ENCODE peak calls at places on chromosomes 5 and 9, in eight cellular contexts. X is NCI-H460; D is NCI-H1105; B is spleen; E is H54; R is mammary epithelial cell; L is hepatic stellate cell; H is stimulated activated CD4-positive, alpha-beta T cell treated with anti-CD3 and anti-CD28 coated beads, Interleukin-1b, Interleukin-23, amount 100 ng/mL, for 4 hours. G is an unnamed sample.

GRCh38 chr5:64502181-64502580 is 3.6 kb upstream of the RGS7BP start:
- DNase-seq in X (no peak), D (no peak), B (no peak), E (no peak), R (no peak), L (no peak), H (no peak), G (no peak)

GRCh38 chr5:39992617-39993203 is 567.9 kb upstream of the DAB2 start:
- DNase-seq in X (no peak), D (no peak), B (no peak), E (no peak), R (peak), L (no peak), H (no peak), G (peak)

GRCh38 chr5:81749186-81749561 is 1.7 kb downstream of the SSBP2 start:
- DNase-seq in X (no peak), D (no peak), B (no peak), E (no peak), R (peak), L (no peak), H (no peak), G (peak)

GRCh38 chr9:91714874-91715615 is 235.0 kb downstream of the ROR2 start:
- DNase-seq in X (no peak), D (no peak), B (no peak), E (no peak), R (no peak), L (no peak), H (no peak), G (no peak)

GRCh38 chr5:172173771-172174170 is 14.3 kb downstream of the STK10 start:
- DNase-seq in X (no peak), D (no peak), B (peak), E (peak), R (peak), L (no peak), H (peak), G (peak)

GRCh38 chr9:98842510-98842909 is 35.0 kb downstream of the GALNT12 start:
- DNase-seq in X (no peak), D (no peak), B (no peak), E (no peak), R (no peak), L (no peak), H (no peak), G (no peak)

GRCh38 chr5:157487358-157487757 is 27.3 kb downstream of the NIPAL4 start:
- DNase-seq in X (no peak), D (no peak), B (peak), E (no peak), R (no peak), L (no peak), H (no peak), G (no peak)

GRCh38 chr5:54867310-54867944 is 118.0 kb downstream of the ESM1 start:
- DNase-seq in X (peak), D (no peak), B (no peak), E (peak), R (peak), L (peak), H (no peak), G (peak)

GRCh38 chr5:176748073-176748966 is 62.0 kb upstream of the UNC5A start:
- DNase-seq in X (no peak), D (no peak), B (peak), E (no peak), R (peak), L (no peak), H (no peak), G (no peak)

GRCh38 chr9:7374966-7375650 is 424.5 kb downstream of the DMAC1 start:
- DNase-seq in X (no peak), D (peak), B (no peak), E (no peak), R (no peak), L (no peak), H (no peak), G (no peak)

GRCh38 chr9:8365466-8366160 is 566.0 kb upstream of the DMAC1 start:
- DNase-seq in X (no peak), D (no peak), B (no peak), E (no peak), R (no peak), L (no peak), H (no peak), G (peak)

GRCh38 chr5:153883829-153884228 is 154.9 kb downstream of the FAM114A2 start:
- DNase-seq in X (no peak), D (no peak), B (no peak), E (no peak), R (no peak), L (no peak), H (no peak), G (peak)

GRCh38 chr5:59637878-59638580 is 255.5 kb downstream of the PDE4D start:
- DNase-seq in X (no peak), D (no peak), B (no peak), E (no peak), R (no peak), L (no peak), H (no peak), G (peak)

GRCh38 chr9:116416421-116416820 is 262.8 kb downstream of the PAPPA start:
- DNase-seq in X (no peak), D (no peak), B (no peak), E (no peak), R (no peak), L (no peak), H (no peak), G (no peak)

GRCh38 chr5:33271606-33272005 is 169.2 kb upstream of the TARS1 start:
- DNase-seq in X (no peak), D (no peak), B (no peak), E (no peak), R (no peak), L (no peak), H (no peak), G (no peak)

GRCh38 chr5:119270955-119271757 is 84.7 kb upstream of the TNFAIP8 start:
- DNase-seq in X (no peak), D (no peak), B (no peak), E (no peak), R (no peak), L (no peak), H (no peak), G (peak)

GRCh38 chr5:149818116-149818515 is 88.0 kb downstream of the PPARGC1B start:
- DNase-seq in X (no peak), D (no peak), B (no peak), E (no peak), R (no peak), L (no peak), H (no peak), G (no peak)

GRCh38 chr5:10760033-10760975 is 730 bp downstream of the DAP start:
- DNase-seq in X (peak), D (peak), B (no peak), E (peak), R (peak), L (peak), H (no peak), G (peak)

GRCh38 chr5:14577964-14578363 is 3.6 kb upstream of the OTULINL start:
- DNase-seq in X (no peak), D (no peak), B (no peak), E (no peak), R (no peak), L (no peak), H (no peak), G (no peak)

GRCh38 chr5:169695919-169696490 is 58.9 kb downstream of the DOCK2 start:
- DNase-seq in X (no peak), D (no peak), B (no peak), E (peak), R (peak), L (peak), H (no peak), G (peak)

GRCh38 chr9:78273761-78274160 is 23.2 kb upstream of the PSAT1 start:
- DNase-seq in X (no peak), D (no peak), B (no peak), E (no peak), R (no peak), L (peak), H (no peak), G (peak)

GRCh38 chr9:111891910-111892499 is 4.6 kb upstream of the UGCG start:
- DNase-seq in X (peak), D (peak), B (no peak), E (peak), R (peak), L (no peak), H (no peak), G (no peak)

GRCh38 chr9:88781500-88782391 is 209.5 kb upstream of the S1PR3 start:
- DNase-seq in X (no peak), D (no peak), B (no peak), E (no peak), R (no peak), L (peak), H (no peak), G (peak)

GRCh38 chr9:133371261-133371711 is 4.6 kb downstream of the SURF4 start:
- DNase-seq in X (no peak), D (no peak), B (peak), E (no peak), R (no peak), L (no peak), H (peak), G (peak)

GRCh38 chr5:137310051-137310730 is 188.9 kb downstream of the SPOCK1 start:
- DNase-seq in X (peak), D (no peak), B (no peak), E (peak), R (peak), L (peak), H (no peak), G (peak)

GRCh38 chr9:21744874-21745273 is 57.6 kb upstream of the MTAP start:
- DNase-seq in X (no peak), D (no peak), B (no peak), E (no peak), R (peak), L (no peak), H (no peak), G (peak)

GRCh38 chr5:142934335-142934734 is 164.2 kb downstream of the ARHGAP26 start:
- DNase-seq in X (no peak), D (no peak), B (no peak), E (no peak), R (no peak), L (no peak), H (no peak), G (no peak)

G was measured in fibroblast of lung.